ENCODE peak calls at places on chromosomes 6 and 20, in four cellular contexts. One of them, this sample, is unnamed.

GRCh38 chr6:118876201-118876600 is 17.8 kb upstream of the ASF1A start:
- DNase-seq in K562: no peak
- DNase-seq in GM12878: no peak
- DNase-seq in SK-N-SH: no peak
- DNase-seq in this sample: peak; percentile 5

GRCh38 chr6:4664117-4664626 is 112.0 kb upstream of the CDYL start:
- DNase-seq in SK-N-SH: no peak
- DNase-seq in K562: peak; percentile 41
- DNase-seq in GM12878: no peak
- DNase-seq in this sample: no peak

GRCh38 chr6:105069821-105070445 is 109.9 kb downstream of the POPDC3 start:
- DNase-seq in K562: no peak
- DNase-seq in GM12878: no peak
- DNase-seq in SK-N-SH: no peak
- DNase-seq in this sample: no peak

GRCh38 chr6:157885211-157885788 is 62.3 kb downstream of the SNX9 start:
- DNase-seq in K562: no peak
- DNase-seq in GM12878: no peak
- DNase-seq in SK-N-SH: no peak
- DNase-seq in this sample: no peak

GRCh38 chr20:10466855-10467254 is 31.8 kb downstream of the SLX4IP start:
- DNase-seq in SK-N-SH: no peak
- DNase-seq in GM12878: no peak
- DNase-seq in K562: no peak
- DNase-seq in this sample: no peak

GRCh38 chr6:3001773-3002293 is 2.1 kb downstream of the NQO2 start:
- DNase-seq in SK-N-SH: no peak
- DNase-seq in GM12878: no peak
- DNase-seq in K562: peak; percentile 74
- DNase-seq in this sample: peak; percentile 67

GRCh38 chr20:24419786-24420185 is 49.6 kb upstream of the SYNDIG1 start:
- DNase-seq in K562: no peak
- DNase-seq in GM12878: no peak
- DNase-seq in SK-N-SH: no peak
- DNase-seq in this sample: no peak

GRCh38 chr6:108501559-108501958 is 59.2 kb upstream of the FOXO3 start:
- DNase-seq in K562: no peak
- DNase-seq in SK-N-SH: no peak
- DNase-seq in GM12878: no peak
- DNase-seq in this sample: no peak

GRCh38 chr6:33927551-33927950 is 123.7 kb upstream of the MLN start:
- DNase-seq in K562: no peak
- DNase-seq in GM12878: no peak
- DNase-seq in SK-N-SH: no peak
- DNase-seq in this sample: no peak

GRCh38 chr6:131107166-131107565 is 28.1 kb upstream of the AKAP7 start:
- DNase-seq in GM12878: no peak
- DNase-seq in SK-N-SH: no peak
- DNase-seq in K562: no peak
- DNase-seq in this sample: peak; percentile 48

GRCh38 chr6:139841794-139842215 is 467.4 kb upstream of the CITED2 start:
- DNase-seq in GM12878: peak; percentile 75
- DNase-seq in K562: no peak
- DNase-seq in SK-N-SH: no peak
- DNase-seq in this sample: no peak

GRCh38 chr6:21739838-21740237 is 146.3 kb downstream of the SOX4 start:
- DNase-seq in K562: no peak
- DNase-seq in SK-N-SH: no peak
- DNase-seq in GM12878: no peak
- DNase-seq in this sample: no peak

GRCh38 chr6:149160943-149161342 is 156.6 kb upstream of the TAB2 start:
- DNase-seq in SK-N-SH: no peak
- DNase-seq in GM12878: no peak
- DNase-seq in K562: no peak
- DNase-seq in this sample: no peak

GRCh38 chr20:10461495-10461894 is 26.4 kb downstream of the SLX4IP start:
- DNase-seq in K562: no peak
- DNase-seq in SK-N-SH: no peak
- DNase-seq in GM12878: no peak
- DNase-seq in this sample: no peak

GRCh38 chr6:82363368-82364086 is at the start of gene TPBG:
- DNase-seq in SK-N-SH: peak; percentile 78
- DNase-seq in GM12878: no peak
- DNase-seq in K562: peak; percentile 23
- DNase-seq in this sample: peak; percentile 46

GRCh38 chr6:139029470-139030210 is 1.1 kb downstream of the ABRACL start:
- DNase-seq in SK-N-SH: no peak
- DNase-seq in K562: peak; percentile 45
- DNase-seq in GM12878: no peak
- DNase-seq in this sample: peak; percentile 37

GRCh38 chr6:53424300-53424699 is 75.5 kb upstream of the ELOVL5 start:
- DNase-seq in K562: no peak
- DNase-seq in SK-N-SH: no peak
- DNase-seq in GM12878: no peak
- DNase-seq in this sample: no peak

GRCh38 chr20:25039697-25040437 is 18.1 kb downstream of the ACSS1 start:
- DNase-seq in K562: no peak
- DNase-seq in SK-N-SH: no peak
- DNase-seq in GM12878: no peak
- DNase-seq in this sample: no peak

GRCh38 chr6:157600807-157601206 is 219.8 kb downstream of the ZDHHC14 start:
- DNase-seq in K562: no peak
- DNase-seq in GM12878: no peak
- DNase-seq in SK-N-SH: no peak
- DNase-seq in this sample: no peak

DNA sequence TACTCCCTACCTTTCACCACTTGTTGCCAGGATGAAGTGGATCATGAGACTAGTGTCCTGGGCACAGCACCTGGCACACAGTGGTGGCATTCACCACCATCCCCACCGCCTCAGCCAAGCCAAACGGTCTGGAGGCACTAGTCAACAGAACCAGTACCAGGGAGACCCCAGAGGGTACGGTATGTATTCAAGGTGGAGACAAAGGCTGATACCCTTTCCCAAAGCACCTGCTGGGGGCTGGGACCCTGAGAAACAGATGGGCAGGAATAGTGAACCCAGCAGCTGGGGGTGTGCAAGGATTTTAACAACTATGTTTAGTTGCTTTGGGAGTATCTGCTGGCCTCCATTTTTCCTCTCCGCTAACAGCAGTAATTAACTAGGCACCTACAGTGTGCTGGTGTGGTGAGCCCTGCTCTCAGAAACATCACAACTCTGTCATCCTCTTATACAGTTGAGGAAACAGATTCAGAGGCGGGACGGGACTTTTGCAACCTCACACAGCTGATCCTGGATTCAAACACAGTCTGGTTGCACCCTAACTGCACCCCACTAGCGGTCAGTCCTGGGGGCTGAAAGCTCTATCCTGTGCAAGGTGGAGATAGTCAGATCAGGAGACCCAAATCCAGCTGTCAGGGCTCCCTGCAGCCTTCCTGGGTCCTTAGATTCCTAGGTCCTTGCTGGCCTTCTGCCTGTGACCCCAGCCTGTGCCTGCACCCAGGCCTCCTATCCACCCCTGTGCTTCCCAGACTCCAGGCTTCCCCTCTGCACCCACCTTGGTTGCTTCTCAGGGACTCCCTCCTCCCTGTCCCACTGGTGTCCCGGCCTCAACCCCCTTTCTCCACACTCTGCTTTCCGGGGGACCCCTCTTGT is 1.2 kb downstream of the SNTA1 start:
- DNase-seq in SK-N-SH: no peak
- DNase-seq in GM12878: no peak
- DNase-seq in K562: peak; percentile 16
- DNase-seq in this sample: no peak
- TF ChIP-seq CHD2 in SK-N-SH: no peak
- TF ChIP-seq CHD2 in GM12878: no peak
- TF ChIP-seq CHD2 in K562: no peak
- TF ChIP-seq CHD2 in this sample: no peak

DNA sequence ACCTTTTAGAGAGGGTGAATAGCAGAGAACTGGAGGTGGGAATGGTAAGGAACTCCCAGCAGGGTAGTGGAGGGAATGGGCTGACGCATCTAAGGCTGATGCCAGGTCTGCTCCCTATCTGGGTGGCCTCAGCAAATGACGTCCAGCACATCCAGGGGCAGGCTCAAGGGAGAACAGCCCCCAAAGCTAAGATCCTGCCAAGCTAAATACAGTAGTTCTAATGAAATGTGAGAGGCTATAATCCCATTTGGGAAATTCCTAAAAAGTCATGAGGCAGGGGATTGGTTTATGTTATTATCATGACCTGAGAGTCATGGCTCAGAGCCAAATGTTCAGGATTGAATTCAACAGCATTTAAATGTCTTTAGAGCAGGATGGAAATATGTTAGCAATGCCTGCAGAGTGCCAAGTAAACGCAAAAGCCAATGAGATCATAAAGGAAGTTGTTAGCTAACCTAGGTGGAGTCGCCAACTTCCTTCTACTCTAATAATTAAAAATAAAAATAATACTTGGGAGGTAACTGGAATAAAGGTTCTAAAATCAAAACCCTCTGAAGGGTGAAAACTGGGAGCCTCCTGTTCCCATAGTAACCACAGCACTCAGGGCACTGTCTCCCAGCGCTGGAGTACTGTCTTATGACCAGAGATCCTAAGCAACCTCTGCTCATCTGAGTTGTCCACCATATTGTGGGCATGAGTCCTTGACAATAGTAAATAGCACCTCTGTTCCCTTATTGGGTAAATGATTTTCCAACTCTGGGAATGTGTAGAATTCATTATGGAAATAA is 34.8 kb downstream of the IYD start:
- DNase-seq in GM12878: no peak
- DNase-seq in K562: no peak
- DNase-seq in SK-N-SH: no peak
- DNase-seq in this sample: no peak
- TF ChIP-seq CHD2 in GM12878: no peak
- TF ChIP-seq CHD2 in K562: no peak
- TF ChIP-seq CHD2 in SK-N-SH: no peak
- TF ChIP-seq CHD2 in this sample: no peak

GRCh38 chr6:121274896-121275295 is 59.4 kb downstream of the TBC1D32 start:
- DNase-seq in K562: no peak
- DNase-seq in SK-N-SH: no peak
- DNase-seq in GM12878: no peak
- DNase-seq in this sample: no peak
- TF ChIP-seq CHD2 in K562: no peak
- TF ChIP-seq CHD2 in SK-N-SH: no peak
- TF ChIP-seq CHD2 in GM12878: no peak
- TF ChIP-seq CHD2 in this sample: no peak

GRCh38 chr20:52983726-52984450 is 11.7 kb downstream of the TSHZ2 start:
- DNase-seq in SK-N-SH: no peak
- DNase-seq in GM12878: no peak
- DNase-seq in K562: no peak
- DNase-seq in this sample: no peak
- TF ChIP-seq CHD2 in SK-N-SH: no peak
- TF ChIP-seq CHD2 in GM12878: no peak
- TF ChIP-seq CHD2 in K562: no peak
- TF ChIP-seq CHD2 in this sample: no peak

DNA sequence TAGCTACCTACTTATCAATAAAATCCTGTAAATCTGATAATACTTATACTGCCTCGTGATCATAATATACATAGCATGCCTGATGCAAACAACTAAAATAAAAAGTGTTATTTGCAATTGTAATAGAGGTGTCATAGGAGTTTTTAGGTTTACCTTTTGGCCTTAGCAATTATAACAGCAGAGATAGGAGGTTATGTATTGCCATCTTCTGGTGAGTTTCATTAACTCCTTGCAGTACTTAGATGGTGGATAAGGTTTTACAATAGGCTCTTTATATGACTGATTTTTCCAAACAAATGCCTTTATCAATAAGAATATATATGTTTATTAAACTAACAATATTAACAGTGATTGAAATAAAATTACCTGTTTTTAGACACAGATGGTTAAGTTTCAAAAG is 27.8 kb upstream of the MYCT1 start:
- DNase-seq in K562: no peak
- DNase-seq in SK-N-SH: peak; percentile 27
- DNase-seq in GM12878: no peak
- DNase-seq in this sample: peak; percentile 29
- TF ChIP-seq CHD2 in K562: no peak
- TF ChIP-seq CHD2 in SK-N-SH: no peak
- TF ChIP-seq CHD2 in GM12878: no peak
- TF ChIP-seq CHD2 in this sample: no peak

GRCh38 chr6:137610702-137611101 is 116.5 kb upstream of the OLIG3 start:
- DNase-seq in K562: no peak
- DNase-seq in SK-N-SH: no peak
- DNase-seq in GM12878: no peak
- DNase-seq in this sample: no peak
- TF ChIP-seq CHD2 in K562: no peak
- TF ChIP-seq CHD2 in SK-N-SH: no peak
- TF ChIP-seq CHD2 in GM12878: no peak
- TF ChIP-seq CHD2 in this sample: no peak

GRCh38 chr6:39426057-39426592 is 103.6 kb upstream of the KCNK16 start:
- DNase-seq in K562: no peak
- DNase-seq in GM12878: no peak
- DNase-seq in SK-N-SH: no peak
- DNase-seq in this sample: peak; percentile 8
- TF ChIP-seq CHD2 in K562: no peak
- TF ChIP-seq CHD2 in GM12878: no peak
- TF ChIP-seq CHD2 in SK-N-SH: no peak
- TF ChIP-seq CHD2 in this sample: no peak

This sample was measured in A549.